ENCODE peak calls at places on chromosomes 1 and 21, in eight cellular contexts. One of them, this sample, is unnamed.

GRCh38 chr1:39829791-39830533 is 41.3 kb upstream of the BMP8B start:
- DNase-seq in brain microvascular endothelial cell: no peak
- DNase-seq in GM13976: no peak
- DNase-seq in dorsolateral prefrontal cortex: no peak
- DNase-seq in astrocyte: peak; percentile 32
- DNase-seq in pancreas: no peak
- DNase-seq in GM20000: no peak
- DNase-seq in heart left ventricle: no peak
- DNase-seq in this sample: no peak

GRCh38 chr1:225881081-225882007 is 836 bp downstream of the TMEM63A start:
- DNase-seq in pancreas: peak; percentile 72
- DNase-seq in heart left ventricle: peak; percentile 73
- DNase-seq in GM13976: peak; percentile 64
- DNase-seq in astrocyte: peak; percentile 26
- DNase-seq in dorsolateral prefrontal cortex: no peak
- DNase-seq in brain microvascular endothelial cell: no peak
- DNase-seq in GM20000: peak; percentile 67
- DNase-seq in this sample: peak; percentile 61

GRCh38 chr1:151156515-151156819 is at the start of gene TNFAIP8L2:
- DNase-seq in GM13976: peak; percentile 69
- DNase-seq in GM20000: peak; percentile 66
- DNase-seq in heart left ventricle: peak; percentile 52
- DNase-seq in dorsolateral prefrontal cortex: no peak
- DNase-seq in pancreas: no peak
- DNase-seq in brain microvascular endothelial cell: no peak
- DNase-seq in astrocyte: no peak
- DNase-seq in this sample: peak; percentile 73

GRCh38 chr1:156870734-156871133 is 10.1 kb downstream of the NTRK1 start:
- DNase-seq in astrocyte: peak; percentile 85
- DNase-seq in dorsolateral prefrontal cortex: no peak
- DNase-seq in brain microvascular endothelial cell: peak; percentile 76
- DNase-seq in GM13976: no peak
- DNase-seq in GM20000: no peak
- DNase-seq in heart left ventricle: no peak
- DNase-seq in pancreas: no peak
- DNase-seq in this sample: no peak

GRCh38 chr1:20481158-20481617 is 4.8 kb downstream of the CAMK2N1 start:
- DNase-seq in GM13976: no peak
- DNase-seq in GM20000: no peak
- DNase-seq in astrocyte: no peak
- DNase-seq in pancreas: no peak
- DNase-seq in heart left ventricle: no peak
- DNase-seq in brain microvascular endothelial cell: no peak
- DNase-seq in dorsolateral prefrontal cortex: no peak
- DNase-seq in this sample: no peak

GRCh38 chr1:57544345-57544744 is 120.5 kb upstream of the DAB1 start:
- DNase-seq in GM20000: no peak
- DNase-seq in GM13976: no peak
- DNase-seq in astrocyte: no peak
- DNase-seq in dorsolateral prefrontal cortex: no peak
- DNase-seq in heart left ventricle: no peak
- DNase-seq in pancreas: no peak
- DNase-seq in brain microvascular endothelial cell: no peak
- DNase-seq in this sample: no peak

GRCh38 chr1:8299963-8300362 is 18.0 kb upstream of the SLC45A1 start:
- DNase-seq in GM13976: no peak
- DNase-seq in astrocyte: no peak
- DNase-seq in pancreas: no peak
- DNase-seq in heart left ventricle: no peak
- DNase-seq in brain microvascular endothelial cell: no peak
- DNase-seq in dorsolateral prefrontal cortex: no peak
- DNase-seq in GM20000: no peak
- DNase-seq in this sample: no peak

GRCh38 chr1:6960291-6960758 is 175.1 kb downstream of the CAMTA1 start:
- DNase-seq in dorsolateral prefrontal cortex: no peak
- DNase-seq in GM20000: no peak
- DNase-seq in GM13976: no peak
- DNase-seq in astrocyte: peak; percentile 55
- DNase-seq in heart left ventricle: peak; percentile 53
- DNase-seq in pancreas: peak; percentile 52
- DNase-seq in brain microvascular endothelial cell: no peak
- DNase-seq in this sample: no peak

GRCh38 chr1:180627411-180627810 is 4.4 kb upstream of the XPR1 start:
- DNase-seq in GM20000: no peak
- DNase-seq in astrocyte: peak; percentile 16
- DNase-seq in brain microvascular endothelial cell: no peak
- DNase-seq in GM13976: no peak
- DNase-seq in heart left ventricle: no peak
- DNase-seq in dorsolateral prefrontal cortex: no peak
- DNase-seq in pancreas: no peak
- DNase-seq in this sample: no peak

GRCh38 chr1:28595412-28596191 is 3.5 kb downstream of the RAB42 start:
- DNase-seq in GM13976: no peak
- DNase-seq in dorsolateral prefrontal cortex: no peak
- DNase-seq in pancreas: no peak
- DNase-seq in heart left ventricle: no peak
- DNase-seq in brain microvascular endothelial cell: no peak
- DNase-seq in GM20000: no peak
- DNase-seq in astrocyte: no peak
- DNase-seq in this sample: no peak

GRCh38 chr1:237736372-237737029 is 154.2 kb downstream of the ZP4 start:
- DNase-seq in GM20000: no peak
- DNase-seq in GM13976: no peak
- DNase-seq in dorsolateral prefrontal cortex: no peak
- DNase-seq in pancreas: no peak
- DNase-seq in heart left ventricle: no peak
- DNase-seq in astrocyte: no peak
- DNase-seq in brain microvascular endothelial cell: peak; percentile 3
- DNase-seq in this sample: no peak

GRCh38 chr1:91564888-91565700 is 64.4 kb downstream of the CDC7 start:
- DNase-seq in GM20000: no peak
- DNase-seq in brain microvascular endothelial cell: no peak
- DNase-seq in pancreas: no peak
- DNase-seq in astrocyte: peak; percentile 59
- DNase-seq in dorsolateral prefrontal cortex: no peak
- DNase-seq in heart left ventricle: no peak
- DNase-seq in GM13976: no peak
- DNase-seq in this sample: no peak

GRCh38 chr1:17869826-17870225 is 114.7 kb downstream of the ACTL8 start:
- DNase-seq in heart left ventricle: no peak
- DNase-seq in GM20000: no peak
- DNase-seq in astrocyte: peak; percentile 27
- DNase-seq in pancreas: no peak
- DNase-seq in brain microvascular endothelial cell: peak; percentile 50
- DNase-seq in GM13976: no peak
- DNase-seq in dorsolateral prefrontal cortex: no peak
- DNase-seq in this sample: no peak

GRCh38 chr1:213776974-213777373 is 210.8 kb upstream of the PROX1 start:
- DNase-seq in GM13976: no peak
- DNase-seq in GM20000: no peak
- DNase-seq in heart left ventricle: no peak
- DNase-seq in astrocyte: no peak
- DNase-seq in pancreas: no peak
- DNase-seq in brain microvascular endothelial cell: no peak
- DNase-seq in dorsolateral prefrontal cortex: no peak
- DNase-seq in this sample: no peak

GRCh38 chr1:204316164-204316563 is 43.6 kb downstream of the PLEKHA6 start:
- DNase-seq in astrocyte: no peak
- DNase-seq in brain microvascular endothelial cell: no peak
- DNase-seq in GM20000: no peak
- DNase-seq in GM13976: no peak
- DNase-seq in pancreas: no peak
- DNase-seq in dorsolateral prefrontal cortex: no peak
- DNase-seq in heart left ventricle: no peak
- DNase-seq in this sample: no peak

GRCh38 chr1:177163844-177164379 is 600 bp downstream of the ASTN1 start:
- DNase-seq in GM13976: no peak
- DNase-seq in astrocyte: no peak
- DNase-seq in heart left ventricle: no peak
- DNase-seq in GM20000: no peak
- DNase-seq in pancreas: no peak
- DNase-seq in dorsolateral prefrontal cortex: peak; percentile 63
- DNase-seq in brain microvascular endothelial cell: no peak
- DNase-seq in this sample: no peak

GRCh38 chr1:219568728-219569127 is 44.2 kb downstream of the ZC3H11B start:
- DNase-seq in dorsolateral prefrontal cortex: no peak
- DNase-seq in GM13976: no peak
- DNase-seq in pancreas: no peak
- DNase-seq in brain microvascular endothelial cell: peak; percentile 34
- DNase-seq in astrocyte: peak; percentile 26
- DNase-seq in heart left ventricle: no peak
- DNase-seq in GM20000: no peak
- DNase-seq in this sample: no peak

GRCh38 chr1:94898486-94899385 is 28.2 kb downstream of the CNN3 start:
- DNase-seq in GM20000: no peak
- DNase-seq in astrocyte: peak; percentile 59
- DNase-seq in pancreas: no peak
- DNase-seq in heart left ventricle: no peak
- DNase-seq in dorsolateral prefrontal cortex: no peak
- DNase-seq in brain microvascular endothelial cell: no peak
- DNase-seq in GM13976: no peak
- DNase-seq in this sample: no peak

GRCh38 chr1:30444404-30444803 is 279.0 kb downstream of the MATN1 start:
- DNase-seq in dorsolateral prefrontal cortex: no peak
- DNase-seq in pancreas: no peak
- DNase-seq in GM20000: no peak
- DNase-seq in astrocyte: no peak
- DNase-seq in heart left ventricle: no peak
- DNase-seq in brain microvascular endothelial cell: no peak
- DNase-seq in GM13976: no peak
- DNase-seq in this sample: no peak

GRCh38 chr1:209895709-209896108 is 42.3 kb upstream of the SYT14 start:
- DNase-seq in pancreas: no peak
- DNase-seq in dorsolateral prefrontal cortex: no peak
- DNase-seq in GM13976: no peak
- DNase-seq in heart left ventricle: no peak
- DNase-seq in GM20000: no peak
- DNase-seq in brain microvascular endothelial cell: peak; percentile 69
- DNase-seq in astrocyte: peak; percentile 95
- DNase-seq in this sample: no peak

GRCh38 chr1:35763211-35763610 is 6.6 kb downstream of the CLSPN start:
- DNase-seq in astrocyte: no peak
- DNase-seq in pancreas: no peak
- DNase-seq in dorsolateral prefrontal cortex: no peak
- DNase-seq in brain microvascular endothelial cell: no peak
- DNase-seq in heart left ventricle: no peak
- DNase-seq in GM20000: no peak
- DNase-seq in GM13976: no peak
- DNase-seq in this sample: no peak

DNA sequence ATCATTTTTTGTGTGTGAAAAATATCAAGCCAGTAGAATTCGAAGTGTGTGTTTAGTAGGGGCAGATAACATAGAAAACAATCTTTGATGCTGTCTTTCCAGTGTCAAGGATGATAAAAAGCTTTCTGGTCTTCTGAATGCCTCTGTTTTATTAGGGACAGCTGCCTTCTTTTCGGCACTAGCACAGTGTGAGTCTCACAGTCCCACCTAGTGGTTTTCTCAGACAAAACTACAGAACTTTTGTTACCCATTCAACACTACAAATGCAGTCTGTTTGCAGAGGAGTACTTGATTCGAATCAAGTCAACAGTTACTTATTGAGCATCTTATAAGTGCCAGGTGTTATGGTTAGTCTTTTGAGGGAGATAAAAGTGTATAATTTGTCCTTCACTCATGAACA is 30.6 kb upstream of the MCOLN3 start:
- DNase-seq in heart left ventricle: no peak
- DNase-seq in GM20000: no peak
- DNase-seq in dorsolateral prefrontal cortex: no peak
- DNase-seq in GM13976: peak; percentile 25
- DNase-seq in brain microvascular endothelial cell: peak; percentile 11
- DNase-seq in pancreas: no peak
- DNase-seq in astrocyte: no peak
- DNase-seq in this sample: no peak
- TF ChIP-seq CTCF in heart left ventricle: no peak
- TF ChIP-seq CTCF in GM20000: no peak
- TF ChIP-seq CTCF in dorsolateral prefrontal cortex: no peak
- TF ChIP-seq CTCF in GM13976: peak; percentile 13
- TF ChIP-seq CTCF in brain microvascular endothelial cell: peak; percentile 45
- TF ChIP-seq CTCF in pancreas: no peak
- TF ChIP-seq CTCF in astrocyte: no peak
- TF ChIP-seq CTCF in this sample: peak; percentile 9

GRCh38 chr1:160544647-160545046 is 21.6 kb upstream of the SLAMF6 start:
- DNase-seq in brain microvascular endothelial cell: peak; percentile 5
- DNase-seq in heart left ventricle: no peak
- DNase-seq in GM20000: no peak
- DNase-seq in astrocyte: no peak
- DNase-seq in dorsolateral prefrontal cortex: no peak
- DNase-seq in pancreas: no peak
- DNase-seq in GM13976: no peak
- DNase-seq in this sample: peak; percentile 45
- TF ChIP-seq CTCF in brain microvascular endothelial cell: peak; percentile 50
- TF ChIP-seq CTCF in heart left ventricle: peak; percentile 10
- TF ChIP-seq CTCF in GM20000: peak; percentile 11
- TF ChIP-seq CTCF in astrocyte: peak; percentile 14
- TF ChIP-seq CTCF in dorsolateral prefrontal cortex: peak; percentile 14
- TF ChIP-seq CTCF in pancreas: peak; percentile 27
- TF ChIP-seq CTCF in GM13976: peak; percentile 33
- TF ChIP-seq CTCF in this sample: peak; percentile 42

GRCh38 chr21:37916795-37917142 is 512 bp upstream of the KCNJ6 start:
- DNase-seq in dorsolateral prefrontal cortex: no peak
- DNase-seq in heart left ventricle: no peak
- DNase-seq in astrocyte: no peak
- DNase-seq in GM20000: no peak
- DNase-seq in pancreas: no peak
- DNase-seq in GM13976: no peak
- DNase-seq in brain microvascular endothelial cell: no peak
- DNase-seq in this sample: no peak
- TF ChIP-seq CTCF in dorsolateral prefrontal cortex: no peak
- TF ChIP-seq CTCF in heart left ventricle: no peak
- TF ChIP-seq CTCF in astrocyte: peak; percentile 16
- TF ChIP-seq CTCF in GM20000: no peak
- TF ChIP-seq CTCF in pancreas: no peak
- TF ChIP-seq CTCF in GM13976: no peak
- TF ChIP-seq CTCF in brain microvascular endothelial cell: peak; percentile 54
- TF ChIP-seq CTCF in this sample: no peak

GRCh38 chr1:13808729-13809131 is 108.7 kb downstream of the PRDM2 start:
- DNase-seq in GM20000: no peak
- DNase-seq in dorsolateral prefrontal cortex: peak; percentile 35
- DNase-seq in astrocyte: no peak
- DNase-seq in pancreas: no peak
- DNase-seq in GM13976: no peak
- DNase-seq in brain microvascular endothelial cell: peak; percentile 45
- DNase-seq in heart left ventricle: no peak
- DNase-seq in this sample: no peak

GRCh38 chr1:13806108-13806507 is 106.1 kb downstream of the PRDM2 start:
- DNase-seq in GM13976: no peak
- DNase-seq in astrocyte: no peak
- DNase-seq in heart left ventricle: no peak
- DNase-seq in pancreas: no peak
- DNase-seq in dorsolateral prefrontal cortex: no peak
- DNase-seq in GM20000: no peak
- DNase-seq in brain microvascular endothelial cell: no peak
- DNase-seq in this sample: no peak

GRCh38 chr1:13812456-13813397 is 112.7 kb downstream of the PRDM2 start:
- DNase-seq in astrocyte: peak; percentile 8
- DNase-seq in dorsolateral prefrontal cortex: no peak
- DNase-seq in brain microvascular endothelial cell: no peak
- DNase-seq in GM20000: no peak
- DNase-seq in GM13976: no peak
- DNase-seq in heart left ventricle: no peak
- DNase-seq in pancreas: no peak
- DNase-seq in this sample: no peak

GRCh38 chr1:13807213-13807612 is 107.2 kb downstream of the PRDM2 start:
- DNase-seq in pancreas: no peak
- DNase-seq in dorsolateral prefrontal cortex: peak; percentile 44
- DNase-seq in brain microvascular endothelial cell: peak; percentile 18
- DNase-seq in heart left ventricle: no peak
- DNase-seq in GM20000: peak; percentile 39
- DNase-seq in GM13976: peak; percentile 63
- DNase-seq in astrocyte: no peak
- DNase-seq in this sample: peak; percentile 58

GRCh38 chr1:13809461-13810159 is 109.6 kb downstream of the PRDM2 start:
- DNase-seq in astrocyte: peak; percentile 6
- DNase-seq in heart left ventricle: no peak
- DNase-seq in brain microvascular endothelial cell: no peak
- DNase-seq in pancreas: no peak
- DNase-seq in GM20000: no peak
- DNase-seq in dorsolateral prefrontal cortex: no peak
- DNase-seq in GM13976: no peak
- DNase-seq in this sample: no peak
- TF ChIP-seq CTCF in astrocyte: no peak
- TF ChIP-seq CTCF in heart left ventricle: no peak
- TF ChIP-seq CTCF in brain microvascular endothelial cell: no peak
- TF ChIP-seq CTCF in pancreas: no peak
- TF ChIP-seq CTCF in GM20000: no peak
- TF ChIP-seq CTCF in dorsolateral prefrontal cortex: no peak
- TF ChIP-seq CTCF in GM13976: peak; percentile 6
- TF ChIP-seq CTCF in this sample: no peak

This sample was measured in GM10248.